ENCODE peak calls at places on chromosome 11, in six cellular contexts. O is H1, Z is SK-N-SH, Q is GM12878, L is HepG2, H is K562. N is an unnamed sample.

GRCh38 chr11:22472306-22472705 is 134.1 kb downstream of the SLC17A6 start:
- DNase-seq in O (no peak), Z (no peak), Q (no peak), L (no peak), H (no peak), N (no peak)

GRCh38 chr11:19574916-19575315 is 137.7 kb upstream of the NAV2 start:
- DNase-seq in O (no peak), Z (no peak), Q (no peak), L (no peak), H (no peak), N (no peak)

GRCh38 chr11:118114266-118114665 is 27.5 kb upstream of the SMIM35 start:
- DNase-seq in O (no peak), Z (no peak), Q (no peak), L (no peak), H (no peak), N (no peak)

GRCh38 chr11:16001899-16002426 is 354.4 kb downstream of the SOX6 start:
- DNase-seq in O (no peak), Z (no peak), Q (no peak), L (peak; percentile 92), H (no peak), N (peak; percentile 29)

GRCh38 chr11:79039122-79039521 is 401.7 kb downstream of the TENM4 start:
- DNase-seq in O (no peak), Z (no peak), Q (no peak), L (no peak), H (no peak), N (no peak)

GRCh38 chr11:128294685-128295079 is 292.7 kb downstream of the ETS1 start:
- DNase-seq in O (no peak), Z (no peak), Q (no peak), L (no peak), H (no peak), N (no peak)

GRCh38 chr11:117824571-117825537 is at the start of gene FXYD2:
- DNase-seq in O (no peak), Z (no peak), Q (no peak), L (no peak), H (no peak), N (no peak)

GRCh38 chr11:134543144-134544044 is 131.4 kb upstream of the B3GAT1 start:
- DNase-seq in O (no peak), Z (no peak), Q (no peak), L (no peak), H (no peak), N (no peak)

GRCh38 chr11:111499483-111499882 is 12.7 kb downstream of the BTG4 start:
- DNase-seq in O (no peak), Z (no peak), Q (no peak), L (no peak), H (no peak), N (no peak)

GRCh38 chr11:3006505-3007260 is 14.6 kb upstream of the NAP1L4 start:
- DNase-seq in O (no peak), Z (no peak), Q (no peak), L (no peak), H (no peak), N (no peak)

GRCh38 chr11:22244986-22245592 is 52.2 kb downstream of the ANO5 start:
- DNase-seq in O (peak; percentile 25), Z (peak; percentile 18), Q (no peak), L (peak; percentile 20), H (peak; percentile 7), N (no peak)

GRCh38 chr11:134118016-134118415 is 49.1 kb downstream of the JAM3 start:
- DNase-seq in O (no peak), Z (no peak), Q (no peak), L (no peak), H (no peak), N (no peak)

GRCh38 chr11:30992513-30992849 is 377.1 kb downstream of the DCDC1 start:
- DNase-seq in O (no peak), Z (no peak), Q (no peak), L (peak; percentile 43), H (no peak), N (no peak)

GRCh38 chr11:65479184-65480145 is 19.4 kb upstream of the MALAT1 start:
- DNase-seq in O (no peak), Z (peak; percentile 60), Q (no peak), L (no peak), H (no peak), N (no peak)

GRCh38 chr11:10770626-10771254 is 19.7 kb downstream of the CTR9 start:
- DNase-seq in O (no peak), Z (peak; percentile 49), Q (no peak), L (peak; percentile 33), H (peak; percentile 48), N (no peak)

GRCh38 chr11:90737328-90738050 is 514.6 kb upstream of the CHORDC1 start:
- DNase-seq in O (no peak), Z (no peak), Q (no peak), L (peak; percentile 39), H (no peak), N (no peak)

GRCh38 chr11:65844231-65844872 is 10.6 kb downstream of the SNX32 start:
- DNase-seq in O (no peak), Z (no peak), Q (no peak), L (peak; percentile 80), H (no peak), N (no peak)

GRCh38 chr11:69541001-69541285 is 59.5 kb downstream of the LINC01488 start:
- DNase-seq in O (no peak), Z (no peak), Q (no peak), L (no peak), H (no peak), N (no peak)

GRCh38 chr11:70556884-70557741 is 158.8 kb downstream of the CTTN start:
- DNase-seq in O (no peak), Z (no peak), Q (no peak), L (no peak), H (no peak), N (peak; percentile 24)

GRCh38 chr11:70557742-70558485 is 159.6 kb downstream of the CTTN start:
- DNase-seq in O (no peak), Z (no peak), Q (no peak), L (no peak), H (no peak), N (no peak)

GRCh38 chr11:70559516-70559915 is 161.2 kb downstream of the CTTN start:
- DNase-seq in O (no peak), Z (no peak), Q (no peak), L (no peak), H (no peak), N (no peak)

GRCh38 chr11:70555092-70555491 is 156.8 kb downstream of the CTTN start:
- DNase-seq in O (no peak), Z (no peak), Q (no peak), L (no peak), H (no peak), N (no peak)

DNA sequence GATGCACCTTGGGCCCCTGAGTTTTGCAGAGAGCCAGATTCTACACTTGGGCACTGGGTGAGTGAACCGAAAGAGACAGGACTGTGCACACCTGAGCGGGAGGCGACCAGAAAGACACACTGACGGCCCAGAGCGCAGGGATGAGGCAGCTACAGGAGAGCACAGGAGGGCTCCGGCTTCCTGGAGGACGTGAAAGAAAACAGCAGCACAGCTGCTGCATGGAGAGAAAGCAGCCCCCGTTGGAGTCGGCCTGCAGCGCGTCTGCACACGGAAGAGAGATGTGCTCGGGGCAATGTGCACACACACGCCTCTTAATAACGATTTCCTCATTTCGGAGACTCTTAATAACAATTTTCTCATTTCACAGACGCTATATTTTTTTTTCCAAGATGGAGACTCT is 160.3 kb downstream of the CTTN start:
- DNase-seq in O (no peak), Z (no peak), Q (no peak), L (no peak), H (no peak), N (no peak)
- TF ChIP-seq POLR2AphosphoS5 in O (no peak), Z (no peak), Q (no peak), L (no peak), H (no peak), N (no peak)

DNA sequence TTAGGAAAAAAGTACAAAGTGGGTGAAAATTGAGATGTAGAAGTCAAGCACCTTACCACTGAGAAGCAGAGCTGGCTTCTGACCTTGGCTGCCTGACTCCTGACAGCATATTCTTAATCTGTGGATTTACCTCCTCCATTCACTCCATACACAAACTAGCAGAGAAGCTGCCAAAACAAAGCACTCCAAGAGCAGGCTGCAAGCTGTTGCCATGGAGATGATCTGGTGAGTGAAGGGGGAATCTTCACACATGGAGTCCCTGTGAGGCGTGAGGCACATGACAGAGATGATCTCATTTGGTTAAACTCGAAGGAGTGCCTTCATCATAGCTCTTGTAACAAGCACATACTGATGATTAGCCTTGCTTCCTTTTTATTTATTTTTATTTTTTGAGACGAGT is 16.1 kb downstream of the COMMD9 start:
- DNase-seq in O (no peak), Z (no peak), Q (no peak), L (no peak), H (no peak), N (no peak)
- TF ChIP-seq GABPA in O (no peak), Z (no peak), Q (no peak), L (no peak), H (no peak), N (no peak)

DNA sequence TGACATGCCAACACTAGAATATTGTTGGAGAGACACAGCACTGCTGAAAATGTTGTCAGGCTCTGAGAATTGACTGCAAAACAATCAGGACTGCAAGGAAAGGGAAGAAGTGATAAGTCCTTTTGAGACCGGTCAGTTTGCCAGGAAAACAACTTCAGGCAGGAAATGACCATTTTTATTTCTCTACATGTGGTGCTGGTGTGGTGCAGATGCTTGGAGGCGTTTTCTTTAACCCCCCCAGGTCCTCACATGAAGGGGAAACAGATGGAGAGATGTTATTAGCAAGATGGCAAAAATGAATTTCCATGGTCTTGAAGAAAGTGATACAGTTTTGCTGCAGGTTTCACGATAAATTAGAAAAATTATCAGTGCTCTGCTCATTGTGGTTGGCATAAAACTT is 5.7 kb downstream of the AP2A2 start:
- DNase-seq in O (no peak), Z (no peak), Q (no peak), L (no peak), H (no peak), N (no peak)
- TF ChIP-seq POLR2AphosphoS5 in O (no peak), Z (no peak), Q (no peak), L (no peak), H (no peak), N (no peak)

DNA sequence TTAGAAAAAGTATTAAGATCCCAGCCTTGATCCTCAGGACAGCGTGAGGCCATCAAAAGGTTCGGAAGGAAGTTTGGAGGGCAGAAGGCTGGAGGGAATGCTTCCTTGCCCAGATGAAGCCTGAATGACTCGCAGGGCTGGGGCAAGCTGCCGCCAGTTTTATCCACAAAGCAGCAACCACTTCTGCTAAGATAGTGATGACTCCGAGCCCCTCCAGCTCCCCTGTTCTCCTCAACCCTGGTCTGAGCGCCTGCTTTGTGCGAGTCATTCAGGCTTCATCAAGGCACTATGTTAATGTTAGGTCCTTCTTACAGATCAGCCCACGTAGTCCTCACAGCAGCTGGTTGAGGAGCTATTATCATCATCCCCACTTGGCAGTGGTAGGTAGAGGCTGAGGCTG is 158.8 kb downstream of the COMMD9 start:
- DNase-seq in O (no peak), Z (no peak), Q (no peak), L (no peak), H (no peak), N (no peak)
- TF ChIP-seq GABPA in O (no peak), Z (no peak), Q (no peak), L (no peak), H (no peak), N (no peak)

N was measured in HL-60.